ENCODE peak calls at places on chromosomes 4 and X, in seven cellular contexts. C, G, O, S, V, P and T are unnamed samples.

GRCh38 chr4:38034986-38035882 is 75.0 kb downstream of the PTTG2 start:
- DNase-seq in C (no peak), G (peak; percentile 42), O (peak; percentile 82), S (peak; percentile 75), V (no peak), P (no peak), T (no peak)

GRCh38 chr4:140568507-140569306 is at the start of gene UCP1:
- DNase-seq in C (peak; percentile 25), G (no peak), O (no peak), S (no peak), V (no peak), P (no peak), T (no peak)

GRCh38 chrX:47638816-47639215 is 9.1 kb upstream of the CFP start:
- DNase-seq in C (no peak), G (no peak), O (no peak), S (no peak), V (no peak), P (no peak), T (no peak)

GRCh38 chr4:109826719-109827118 is 1.1 kb upstream of the RRH start:
- DNase-seq in C (no peak), G (no peak), O (peak; percentile 48), S (peak; percentile 39), V (no peak), P (no peak), T (no peak)

GRCh38 chrX:118552501-118552900 is 56.9 kb downstream of the DOCK11 start:
- DNase-seq in C (no peak), G (no peak), O (peak; percentile 68), S (peak; percentile 91), V (no peak), P (no peak), T (no peak)

GRCh38 chr4:1399508-1400190 is 6.6 kb downstream of the NKX1-1 start:
- DNase-seq in C (peak; percentile 5), G (no peak), O (no peak), S (no peak), V (no peak), P (no peak), T (no peak)

GRCh38 chrX:48531359-48531954 is 8.1 kb upstream of the TBC1D25 start:
- DNase-seq in C (no peak), G (no peak), O (peak; percentile 79), S (peak; percentile 91), V (no peak), P (peak; percentile 41), T (no peak)

GRCh38 chrX:135893294-135893817 is at the start of the genes CT45A10 and SAGE1:
- DNase-seq in C (no peak), G (no peak), O (no peak), S (no peak), V (no peak), P (no peak), T (peak; percentile 80)

GRCh38 chr4:55124337-55125076 is 888 bp downstream of the KDR start:
- DNase-seq in C (no peak), G (no peak), O (peak; percentile 8), S (peak; percentile 16), V (no peak), P (no peak), T (no peak)

GRCh38 chr4:70885174-70885573 is 17.0 kb upstream of the MOB1B start:
- DNase-seq in C (no peak), G (no peak), O (no peak), S (peak; percentile 21), V (no peak), P (no peak), T (peak; percentile 48)

GRCh38 chrX:149540621-149541520 is at the start of gene EOLA1:
- DNase-seq in C (peak; percentile 82), G (peak; percentile 82), O (peak; percentile 96), S (peak; percentile 94), V (peak; percentile 91), P (peak; percentile 82), T (peak; percentile 94)

GRCh38 chr4:27129871-27130277 is 269.2 kb downstream of the STIM2 start:
- DNase-seq in C (no peak), G (no peak), O (no peak), S (peak; percentile 83), V (no peak), P (peak; percentile 9), T (no peak)

GRCh38 chrX:115630204-115630603 is 69.2 kb downstream of the PLS3 start:
- DNase-seq in C (no peak), G (no peak), O (peak; percentile 22), S (no peak), V (no peak), P (no peak), T (no peak)

GRCh38 chr4:20839957-20840356 is 139.7 kb downstream of the PACRGL start:
- DNase-seq in C (no peak), G (no peak), O (peak; percentile 70), S (peak; percentile 76), V (no peak), P (peak; percentile 77), T (no peak)

GRCh38 chr4:74628808-74629616 is 165.3 kb downstream of the BTC start:
- DNase-seq in C (no peak), G (no peak), O (no peak), S (peak; percentile 57), V (no peak), P (no peak), T (no peak)

GRCh38 chrX:26925088-26925487 is 538.1 kb downstream of the PPP4R3C start:
- DNase-seq in C (no peak), G (no peak), O (no peak), S (no peak), V (no peak), P (no peak), T (no peak)

GRCh38 chr4:185243879-185244278 is 34.5 kb downstream of the SNX25 start:
- DNase-seq in C (no peak), G (no peak), O (no peak), S (no peak), V (no peak), P (no peak), T (no peak)

GRCh38 chr4:100504086-100504874 is 13.5 kb downstream of the EMCN start:
- DNase-seq in C (no peak), G (no peak), O (no peak), S (no peak), V (no peak), P (no peak), T (no peak)

GRCh38 chrX:40503094-40503493 is 77.7 kb upstream of the ATP6AP2 start:
- DNase-seq in C (no peak), G (no peak), O (no peak), S (no peak), V (no peak), P (no peak), T (no peak)

GRCh38 chr4:126230244-126230643 is 915.5 kb downstream of the FAT4 start:
- DNase-seq in C (no peak), G (no peak), O (no peak), S (no peak), V (no peak), P (no peak), T (no peak)

GRCh38 chrX:121823406-121823805 is 776.0 kb downstream of the GLUD2 start:
- DNase-seq in C (no peak), G (no peak), O (no peak), S (no peak), V (no peak), P (no peak), T (no peak)

GRCh38 chr4:183658362-183659028 is 490 bp downstream of the RWDD4 start:
- DNase-seq in C (no peak), G (peak; percentile 37), O (no peak), S (no peak), V (peak; percentile 78), P (no peak), T (no peak)

GRCh38 chr4:183659919-183660318 is 826 bp downstream of the TRAPPC11 start:
- DNase-seq in C (no peak), G (no peak), O (no peak), S (no peak), V (no peak), P (no peak), T (no peak)

GRCh38 chr4:183657564-183657963 is 1.4 kb downstream of the RWDD4 start:
- DNase-seq in C (no peak), G (no peak), O (no peak), S (no peak), V (no peak), P (no peak), T (no peak)

GRCh38 chr4:183659029-183659870 is at the start of the genes RWDD4 and TRAPPC11:
- DNase-seq in C (peak; percentile 98), G (peak; percentile 98), O (peak; percentile 99), S (peak; percentile 99), V (peak; percentile 99), P (peak; percentile 92), T (peak; percentile 99)
- TF ChIP-seq CTCF in C (no peak), G (peak; percentile 26), O (peak; percentile 17), S (no peak), V (no peak), P (peak; percentile 8), T (peak; percentile 29)

GRCh38 chr4:170008376-170008775 is 17.8 kb downstream of the MFAP3L start:
- DNase-seq in C (no peak), G (no peak), O (no peak), S (no peak), V (no peak), P (no peak), T (no peak)
- TF ChIP-seq CTCF in C (no peak), G (no peak), O (no peak), S (no peak), V (no peak), P (no peak), T (no peak)

GRCh38 chr4:130110189-130110588 is 1014.2 kb downstream of the C4orf33 start:
- DNase-seq in C (no peak), G (no peak), O (no peak), S (no peak), V (no peak), P (no peak), T (no peak)

DNA sequence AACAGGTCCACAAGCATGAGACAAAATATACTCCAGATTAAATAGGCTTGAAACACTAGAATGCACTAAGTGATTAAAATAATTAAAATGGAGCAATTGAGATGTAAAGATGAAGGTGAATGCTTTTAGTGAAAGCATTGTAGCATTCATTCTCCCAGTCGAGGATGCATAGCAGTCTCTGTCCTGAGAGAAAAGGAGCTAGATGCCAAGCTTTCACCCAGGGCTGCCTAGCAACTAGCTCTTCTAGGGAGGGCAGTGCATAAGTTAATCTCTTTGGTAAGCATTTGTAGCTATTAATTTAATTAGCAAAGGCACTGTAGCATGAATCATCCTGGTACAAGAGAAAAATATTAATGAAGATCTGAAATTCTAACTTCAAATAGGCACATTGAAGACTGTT is 1014.8 kb downstream of the C4orf33 start:
- DNase-seq in C (no peak), G (no peak), O (no peak), S (no peak), V (no peak), P (no peak), T (no peak)
- TF ChIP-seq CTCF in C (no peak), G (no peak), O (no peak), S (no peak), V (no peak), P (no peak), T (no peak)

DNA sequence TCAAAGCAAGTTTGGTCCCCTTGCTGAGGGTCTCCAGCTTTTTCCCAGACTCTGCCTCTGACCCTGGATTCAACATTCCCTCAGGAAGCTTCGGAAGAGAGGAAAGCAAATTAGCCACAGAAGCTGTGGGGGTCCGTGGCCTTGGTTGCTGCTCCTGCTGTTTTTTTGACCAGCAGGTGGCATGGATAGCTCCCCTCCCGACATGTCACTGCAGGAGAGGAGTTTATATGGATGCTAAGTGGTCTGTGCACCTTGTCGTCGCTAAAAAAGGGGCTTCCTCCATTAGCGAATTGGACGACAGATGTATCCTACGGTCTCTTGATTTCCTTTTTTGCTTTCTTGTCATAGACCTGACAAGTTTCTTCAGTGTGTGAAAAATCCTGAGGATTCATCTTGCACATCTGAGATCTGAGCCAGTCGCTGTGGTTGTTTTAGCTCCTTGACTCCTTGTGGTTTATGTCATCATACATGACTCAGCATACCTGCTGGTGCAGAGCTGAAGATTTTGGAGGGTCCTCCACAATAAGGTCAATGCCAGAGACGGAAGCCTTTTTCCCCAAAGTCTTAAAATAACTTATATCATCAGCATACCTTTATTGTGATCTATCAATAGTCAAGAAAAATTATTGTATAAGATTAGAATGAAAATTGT is 70.2 kb downstream of the CD38 start:
- DNase-seq in C (no peak), G (no peak), O (no peak), S (peak; percentile 2), V (no peak), P (no peak), T (no peak)
- TF ChIP-seq CTCF in C (no peak), G (no peak), O (no peak), S (no peak), V (no peak), P (no peak), T (no peak)